ENCODE peak calls at places on chromosomes 4 and X, in eight cellular contexts. L is Peyer's patch; B is GM23248; V is fibroblast of lung; O is CD4-positive, CD25-positive, alpha-beta regulatory T cell; W is tibial nerve; I is SJCRH30; D is heart left ventricle. H is an unnamed sample. For H3K4me1 and H3K27me3, the result is how much of the 10 kb centered on the place peaks cover.

GRCh38 chr4:94480362-94480951 is 28.7 kb downstream of the PDLIM5 start:
- DNase-seq in L (no peak), D (no peak), B (no peak), V (no peak), O (no peak), I (no peak), W (no peak), H (no peak)

GRCh38 chr4:2478220-2478619 is 9.3 kb downstream of the RNF4 start:
- DNase-seq in D (no peak), B (no peak), V (no peak), L (no peak), O (no peak), I (no peak), W (no peak), H (no peak)

GRCh38 chr4:2261110-2261852 is 628 bp downstream of the MXD4 start:
- DNase-seq in I (peak), W (peak), D (peak), O (peak), V (peak), L (peak), B (peak), H (peak)

GRCh38 chr4:4270529-4270928 is 19.4 kb downstream of the LYAR start:
- DNase-seq in I (no peak), V (no peak), L (no peak), W (no peak), D (no peak), O (no peak), B (peak), H (no peak)

GRCh38 chrX:93985621-93986020 is 311.6 kb downstream of the FAM133A start:
- DNase-seq in B (no peak), L (no peak), I (peak), O (no peak), W (no peak), V (no peak), D (no peak), H (no peak)

GRCh38 chr4:10075158-10075863 is 41.3 kb downstream of the WDR1 start:
- DNase-seq in B (no peak), W (no peak), I (no peak), V (no peak), L (no peak), D (no peak), O (no peak), H (peak)

GRCh38 chrX:41475166-41475565 is 28.0 kb downstream of the NYX start:
- DNase-seq in O (no peak), V (no peak), L (no peak), I (peak), W (no peak), B (no peak), D (no peak), H (no peak)

GRCh38 chrX:1385251-1385794 is 6.6 kb downstream of the SLC25A6 start:
- DNase-seq in W (no peak), I (no peak), V (no peak), O (no peak), B (no peak), D (no peak), L (peak), H (peak)

GRCh38 chr4:6361076-6361784 is 91.6 kb downstream of the WFS1 start:
- DNase-seq in I (no peak), B (no peak), O (no peak), D (no peak), W (no peak), V (no peak), L (no peak), H (no peak)

GRCh38 chr4:102901804-102902203 is 33.0 kb downstream of the CISD2 start:
- DNase-seq in V (no peak), W (no peak), O (no peak), I (no peak), B (no peak), D (no peak), L (no peak), H (no peak)

GRCh38 chrX:3145716-3146115 is 104.4 kb downstream of the ARSF start:
- DNase-seq in L (no peak), W (no peak), B (no peak), I (peak), D (no peak), V (no peak), O (no peak), H (no peak)

GRCh38 chrX:11261260-11261659 is 32.0 kb upstream of the AMELX start:
- DNase-seq in L (no peak), W (no peak), D (no peak), O (no peak), B (peak), I (no peak), V (peak), H (no peak)

GRCh38 chr4:144399927-144400326 is 246.0 kb upstream of the HHIP start:
- DNase-seq in B (peak), W (no peak), I (peak), D (no peak), L (no peak), V (peak), O (no peak), H (no peak)

GRCh38 chr4:40980318-40980883 is 230.6 kb downstream of the NSUN7 start:
- DNase-seq in B (peak), D (no peak), W (no peak), I (no peak), L (no peak), O (no peak), V (no peak), H (no peak)

GRCh38 chr4:85474818-85475630 is at the start of gene ARHGAP24:
- DNase-seq in V (peak), D (peak), L (peak), B (peak), W (peak), I (peak), O (no peak), H (peak)

GRCh38 chrX:39507617-39508299 is 590.0 kb downstream of the BCOR start:
- DNase-seq in L (no peak), W (no peak), D (no peak), I (no peak), B (no peak), O (no peak), V (no peak), H (no peak)

GRCh38 chr4:42672359-42673083 is 15.6 kb upstream of the ATP8A1 start:
- DNase-seq in W (no peak), I (no peak), V (no peak), D (no peak), B (no peak), L (no peak), O (no peak), H (no peak)

GRCh38 chr4:169066934-169067333 is 56.9 kb upstream of the CBR4 start:
- DNase-seq in D (no peak), B (no peak), L (no peak), W (no peak), I (no peak), O (no peak), V (no peak), H (no peak)
- H3K4me1 ChIP-seq in D (under half), B (under half), L (under half), W (under half), I (under half), O (under half), V (under half), H (under half)

GRCh38 chr4:15341022-15341732 is 86.7 kb upstream of the C1QTNF7 start:
- DNase-seq in W (no peak), I (no peak), O (no peak), B (no peak), V (no peak), L (no peak), D (no peak), H (no peak)
- H3K27ac ChIP-seq in W (no peak), I (no peak), O (no peak), B (no peak), V (no peak), L (no peak), D (no peak), H (no peak)

GRCh38 chr4:1000686-1001260 is 7.6 kb upstream of the SLC26A1 start:
- DNase-seq in O (no peak), B (no peak), D (no peak), I (no peak), W (no peak), V (no peak), L (no peak), H (peak)
- H3K27me3 ChIP-seq in O (under half), B (under half), D (half or more), I (under half), W (half or more), V (under half), L (under half), H (under half)

GRCh38 chr4:26866781-26867180 is 6.1 kb downstream of the STIM2 start:
- DNase-seq in B (no peak), O (no peak), D (no peak), L (no peak), W (no peak), I (no peak), V (no peak), H (no peak)
- H3K4me1 ChIP-seq in B (under half), O (half or more), D (under half), L (under half), W (under half), I (under half), V (under half), H (under half)

DNA sequence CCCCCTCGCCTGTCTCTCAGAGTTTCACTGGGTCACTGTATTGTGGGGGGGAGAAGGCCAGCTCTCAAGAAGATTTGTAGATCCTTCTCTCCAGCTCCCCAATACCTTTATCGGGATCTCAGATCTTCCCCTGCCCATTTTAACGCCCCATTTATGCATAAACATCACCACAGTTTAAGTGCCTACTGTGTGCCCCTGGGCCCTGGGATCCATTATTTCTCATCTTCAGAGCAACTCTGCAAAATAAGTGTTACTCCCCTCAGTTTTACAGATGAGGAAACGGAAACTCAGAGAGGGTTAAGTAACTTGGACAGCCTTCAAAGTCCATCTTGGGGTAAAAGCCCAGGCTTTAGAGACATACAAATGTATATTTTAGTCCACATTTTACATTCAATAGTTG is 421 bp upstream of the IGSF1 start:
- DNase-seq in B (no peak), O (no peak), L (no peak), V (no peak), I (no peak), D (no peak), W (no peak), H (no peak)
- H3K27ac ChIP-seq in B (no peak), O (no peak), L (no peak), V (no peak), I (no peak), D (no peak), W (peak), H (no peak)

GRCh38 chr4:157221895-157222763 is 1.6 kb downstream of the GRIA2 start:
- DNase-seq in O (no peak), L (peak), I (no peak), V (no peak), D (no peak), B (peak), W (no peak), H (peak)

GRCh38 chr4:157223446-157223845 is 2.9 kb downstream of the GRIA2 start:
- DNase-seq in B (no peak), W (no peak), D (no peak), V (no peak), L (no peak), I (no peak), O (no peak), H (no peak)

GRCh38 chr4:157220026-157220881 is at the start of gene GRIA2:
- DNase-seq in D (peak), W (no peak), O (no peak), B (peak), L (no peak), I (peak), V (peak), H (peak)

GRCh38 chr4:157222764-157223145 is 2.2 kb downstream of the GRIA2 start:
- DNase-seq in D (no peak), B (no peak), O (no peak), W (no peak), I (no peak), V (no peak), L (peak), H (no peak)

DNA sequence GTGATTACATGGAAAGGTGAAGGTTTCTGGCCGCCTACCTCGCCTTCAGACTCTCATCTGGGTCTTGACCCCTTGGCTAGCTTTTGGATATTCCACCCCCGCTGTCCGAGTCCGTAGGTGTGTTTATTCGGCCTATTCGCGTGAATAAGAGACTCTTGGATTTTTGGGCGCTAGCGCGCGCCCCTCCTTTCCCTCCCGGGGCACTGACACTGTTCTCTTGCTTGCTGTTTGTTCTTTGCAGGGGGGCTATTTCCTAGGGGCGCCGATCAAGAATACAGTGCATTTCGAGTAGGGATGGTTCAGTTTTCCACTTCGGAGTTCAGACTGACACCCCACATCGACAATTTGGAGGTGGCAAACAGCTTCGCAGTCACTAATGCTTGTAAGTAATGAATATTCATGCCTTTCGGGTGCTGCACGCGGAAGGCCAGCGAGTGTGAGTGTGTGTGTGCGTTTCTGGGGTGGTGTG is 932 bp downstream of the GRIA2 start:
- DNase-seq in D (no peak), V (no peak), I (no peak), O (no peak), W (no peak), L (peak), B (no peak), H (no peak)
- H3K27me3 ChIP-seq in D (half or more), V (under half), I (under half), O (under half), W (under half), L (under half), B (half or more), H (under half)

GRCh38 chr4:87422104-87423052 is at the start of gene NUDT9:
- DNase-seq in I (peak), W (peak), B (peak), O (peak), D (peak), V (peak), L (peak), H (peak)
- H3K4me1 ChIP-seq in I (under half), W (under half), B (under half), O (under half), D (under half), V (under half), L (under half), H (under half)

H was measured in right cardiac atrium.